ENCODE peak calls at places on chromosomes 7 and 10, in four cellular contexts. J is GM06990, V is aorta, H is ascending aorta. E is an unnamed sample.

GRCh38 chr7:1974714-1975113 is 258.0 kb downstream of the MAD1L1 start:
- DNase-seq in J (no peak), V (no peak), H (no peak), E (no peak)

GRCh38 chr7:2853147-2853546 is 9.0 kb upstream of the GNA12 start:
- DNase-seq in J (no peak), V (no peak), H (no peak), E (no peak)

GRCh38 chr7:21454182-21454581 is 26.3 kb downstream of the SP4 start:
- DNase-seq in J (no peak), V (no peak), H (no peak), E (no peak)

GRCh38 chr10:500876-501275 is 188.6 kb downstream of the DIP2C start:
- DNase-seq in J (no peak), V (no peak), H (peak), E (no peak)

GRCh38 chr10:129586897-129587443 is 119.9 kb downstream of the MGMT start:
- DNase-seq in J (no peak), V (no peak), H (no peak), E (no peak)

GRCh38 chr10:75978213-75978612 is 546.8 kb downstream of the LRMDA start:
- DNase-seq in J (no peak), V (no peak), H (no peak), E (no peak)

GRCh38 chr7:25025218-25025671 is 45.3 kb upstream of the OSBPL3 start:
- DNase-seq in J (no peak), V (no peak), H (no peak), E (no peak)

GRCh38 chr7:116443101-116443523 is 56.4 kb upstream of the CAV2 start:
- DNase-seq in J (no peak), V (no peak), H (no peak), E (no peak)

GRCh38 chr10:79181680-79182079 is 112.9 kb downstream of the ZMIZ1 start:
- DNase-seq in J (no peak), V (no peak), H (no peak), E (no peak)

GRCh38 chr7:75772081-75773077 is at the start of gene CCL26:
- DNase-seq in J (no peak), V (peak), H (peak), E (no peak)

GRCh38 chr7:150322114-150322832 is 882 bp upstream of the LRRC61 start:
- DNase-seq in J (no peak), V (no peak), H (no peak), E (no peak)

GRCh38 chr7:76056241-76056640 is 8.3 kb downstream of the MDH2 start:
- DNase-seq in J (no peak), V (no peak), H (no peak), E (no peak)

GRCh38 chr7:91826377-91826776 is 54.1 kb downstream of the MTERF1 start:
- DNase-seq in J (no peak), V (no peak), H (no peak), E (no peak)

GRCh38 chr10:120734476-120735078 is 116.6 kb upstream of the WDR11 start:
- DNase-seq in J (no peak), V (no peak), H (no peak), E (no peak)

GRCh38 chr10:106107711-106108110 is 1056.8 kb downstream of the SORCS1 start:
- DNase-seq in J (no peak), V (no peak), H (no peak), E (no peak)

GRCh38 chr7:151518105-151518780 is 1.5 kb downstream of the RHEB start:
- DNase-seq in J (peak), V (peak), H (peak), E (no peak)

GRCh38 chr7:74149556-74149955 is 24.6 kb upstream of the EIF4H start:
- DNase-seq in J (no peak), V (no peak), H (no peak), E (no peak)

GRCh38 chr7:140672382-140673062 is at the start of gene ADCK2:
- DNase-seq in J (peak), V (peak), H (peak), E (no peak)

GRCh38 chr10:3961082-3961481 is 176.1 kb upstream of the KLF6 start:
- DNase-seq in J (no peak), V (no peak), H (no peak), E (peak)

GRCh38 chr7:81704595-81704994 is 65.3 kb downstream of the HGF start:
- DNase-seq in J (no peak), V (no peak), H (no peak), E (no peak)

GRCh38 chr10:122494173-122494820 is 32.9 kb downstream of the HTRA1 start:
- DNase-seq in J (no peak), V (no peak), H (no peak), E (no peak)

GRCh38 chr7:70208236-70209063 is 610.2 kb downstream of the AUTS2 start:
- DNase-seq in J (no peak), V (no peak), H (no peak), E (no peak)

GRCh38 chr10:120017731-120018130 is 125.2 kb downstream of the SEC23IP start:
- DNase-seq in J (no peak), V (no peak), H (no peak), E (no peak)

GRCh38 chr7:370775-371118 is 80.8 kb downstream of the FOXL3 start:
- DNase-seq in J (no peak), V (no peak), H (no peak), E (no peak)

GRCh38 chr7:101108961-101109360 is 17.9 kb upstream of the SERPINE1 start:
- DNase-seq in J (no peak), V (no peak), H (no peak), E (no peak)

GRCh38 chr7:1813394-1814088 is 143.5 kb downstream of the ELFN1 start:
- DNase-seq in J (no peak), V (peak), H (no peak), E (no peak)

GRCh38 chr7:25636871-25637283 is 408.6 kb upstream of the NPVF start:
- DNase-seq in J (no peak), V (peak), H (no peak), E (no peak)

GRCh38 chr7:45888185-45888992 is at the start of gene IGFBP1:
- DNase-seq in J (no peak), V (no peak), H (no peak), E (no peak)

GRCh38 chr7:45889367-45890067 is 1.2 kb downstream of the IGFBP1 start:
- DNase-seq in J (no peak), V (no peak), H (no peak), E (no peak)

GRCh38 chr7:45890125-45890901 is 2.0 kb downstream of the IGFBP1 start:
- DNase-seq in J (no peak), V (no peak), H (no peak), E (no peak)

GRCh38 chr7:45886931-45887667 is 1.2 kb upstream of the IGFBP1 start:
- DNase-seq in J (no peak), V (no peak), H (no peak), E (no peak)

DNA sequence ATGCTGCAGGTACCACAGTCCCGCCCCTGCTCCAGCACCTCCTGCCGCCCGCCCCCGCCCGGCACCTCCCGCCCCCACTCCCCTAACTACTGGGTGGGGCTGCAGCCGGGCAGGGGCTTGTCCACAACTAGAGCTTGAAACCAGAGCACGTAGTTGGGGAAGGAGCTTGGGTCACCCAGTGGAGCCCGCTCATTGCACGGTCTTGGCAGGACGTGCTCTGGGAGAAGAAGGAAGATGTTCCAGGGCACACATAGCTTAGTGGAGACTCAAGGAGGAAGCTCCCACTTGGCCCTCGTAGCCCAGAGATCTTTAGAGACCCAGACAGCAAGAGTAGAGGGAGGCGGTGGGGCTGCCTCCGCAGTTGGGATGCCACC is 692 bp downstream of the IGFBP1 start:
- DNase-seq in J (no peak), V (no peak), H (no peak), E (no peak)
- H3K4me3 ChIP-seq in J (no peak), V (no peak), H (peak), E (no peak)

DNA sequence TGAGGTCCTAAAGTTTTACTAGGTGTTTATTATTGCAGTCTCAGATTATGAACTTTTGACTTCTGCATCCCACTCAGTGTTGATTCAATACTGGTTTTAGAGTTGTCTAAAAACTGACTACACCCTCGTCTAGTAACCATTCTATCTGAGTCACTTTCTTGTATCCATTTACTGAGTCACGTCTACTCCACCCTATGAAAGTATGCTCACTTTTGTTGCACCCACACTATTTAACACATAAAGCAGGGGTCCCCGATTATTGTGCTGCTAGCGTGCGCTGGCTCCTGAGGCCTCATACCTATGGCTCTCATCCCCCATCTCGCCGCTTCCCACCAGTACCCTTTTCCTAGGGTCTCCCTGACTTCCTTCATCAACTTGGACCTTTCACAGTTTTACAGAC is 2.0 kb downstream of the SAMD9 start:
- DNase-seq in J (no peak), V (no peak), H (no peak), E (no peak)
- H3K4me3 ChIP-seq in J (peak), V (no peak), H (no peak), E (no peak)

DNA sequence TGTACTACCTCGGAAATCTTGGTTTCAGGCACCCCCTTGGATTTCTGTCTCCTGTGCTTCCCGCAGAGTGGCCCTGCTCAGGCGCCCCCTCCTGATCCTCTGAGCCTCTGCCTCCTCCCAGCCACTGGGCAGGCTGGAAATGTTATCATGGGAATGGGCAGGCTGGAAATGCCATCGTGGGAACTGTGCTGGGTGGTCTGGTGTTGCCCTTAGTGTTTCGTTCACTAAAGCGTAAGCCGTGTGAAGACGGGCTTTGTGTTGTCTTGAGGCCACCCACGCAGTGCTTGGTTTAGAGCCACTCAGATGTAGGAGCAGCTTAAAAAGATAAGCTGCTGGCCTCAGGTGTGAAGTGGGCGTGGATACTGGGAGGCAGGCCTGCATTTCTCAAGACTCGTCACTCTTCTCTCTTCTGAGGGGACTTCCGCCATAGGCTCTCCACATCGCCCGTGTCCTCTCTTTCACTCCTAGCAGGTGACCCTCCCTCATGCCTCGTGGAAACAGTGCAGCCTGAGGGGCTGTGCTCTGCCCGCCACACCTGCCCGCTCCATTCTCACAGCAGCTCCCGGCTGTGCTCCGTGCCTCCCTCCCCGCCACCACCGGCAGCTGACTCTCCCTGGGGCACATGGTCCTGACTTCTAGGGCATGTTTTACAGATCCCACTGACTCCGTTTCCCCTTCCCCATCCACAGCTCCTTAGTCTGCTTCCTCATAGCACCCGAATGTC is 28.5 kb downstream of the PPP2R2D start:
- DNase-seq in J (no peak), V (no peak), H (peak), E (no peak)
- H3K4me3 ChIP-seq in J (no peak), V (no peak), H (no peak), E (no peak)

GRCh38 chr7:30683839-30684238 is 1.6 kb upstream of the CRHR2 start:
- DNase-seq in J (no peak), V (no peak), H (no peak), E (no peak)
- H3K4me3 ChIP-seq in J (no peak), V (no peak), H (no peak), E (no peak)

GRCh38 chr7:66142996-66143395 is 28.3 kb downstream of the CRCP start:
- DNase-seq in J (no peak), V (no peak), H (no peak), E (no peak)
- H3K4me3 ChIP-seq in J (no peak), V (no peak), H (no peak), E (no peak)

DNA sequence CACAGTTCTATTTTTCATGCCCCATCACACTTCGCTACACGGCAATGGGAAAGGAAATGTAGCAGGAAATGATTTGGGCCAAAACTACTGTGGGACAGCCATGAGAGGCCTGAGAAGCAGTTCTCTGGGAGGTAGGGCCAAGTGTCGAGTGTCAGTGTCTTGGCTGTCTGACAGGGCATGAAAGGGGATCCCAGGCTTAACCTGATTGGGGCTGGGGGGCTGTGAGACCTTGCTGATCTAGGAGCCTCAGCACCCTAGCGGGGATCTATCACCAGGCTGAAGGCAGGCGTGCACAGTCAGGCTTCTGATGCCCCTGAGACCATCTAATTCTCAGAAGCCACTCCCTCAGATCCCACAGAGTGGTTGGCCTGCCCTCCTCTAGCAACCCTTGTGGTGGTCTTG is 58.2 kb upstream of the SLC25A13 start:
- DNase-seq in J (no peak), V (no peak), H (no peak), E (no peak)
- H3K4me3 ChIP-seq in J (no peak), V (no peak), H (no peak), E (no peak)

DNA sequence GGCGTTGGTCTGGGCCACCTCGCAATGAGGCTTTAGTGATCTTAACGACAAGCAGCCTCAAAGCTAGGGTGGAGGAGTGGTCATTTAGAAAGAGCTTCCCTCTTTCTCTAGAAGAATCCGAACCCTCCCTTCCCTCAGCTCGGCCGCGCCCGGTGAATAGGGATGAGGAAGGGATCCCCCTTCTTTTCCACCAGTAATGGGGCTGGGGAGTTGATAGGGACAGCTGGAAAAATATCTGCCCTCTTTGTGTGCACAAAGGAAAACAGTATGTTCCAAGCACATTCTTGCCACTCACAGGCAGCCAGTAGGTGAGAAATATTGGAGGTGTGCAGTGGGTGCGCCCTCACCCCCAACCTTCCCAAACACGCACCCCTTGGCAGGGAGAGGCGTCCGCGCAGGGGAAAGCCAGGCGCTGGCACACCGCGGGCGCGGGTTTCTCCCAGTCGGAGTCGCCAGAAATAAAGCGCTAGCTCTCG is 6.5 kb downstream of the DLX5 start:
- DNase-seq in J (no peak), V (no peak), H (no peak), E (no peak)
- H3K4me3 ChIP-seq in J (no peak), V (no peak), H (peak), E (no peak)

GRCh38 chr10:74977072-74977471 is 134.4 kb upstream of the SAMD8 start:
- DNase-seq in J (no peak), V (no peak), H (no peak), E (no peak)

GRCh38 chr10:74976565-74976964 is 134.9 kb upstream of the SAMD8 start:
- DNase-seq in J (no peak), V (no peak), H (no peak), E (no peak)

GRCh38 chr10:74981831-74982633 is 129.4 kb upstream of the SAMD8 start:
- DNase-seq in J (no peak), V (no peak), H (no peak), E (no peak)

GRCh38 chr10:74975758-74976157 is 135.7 kb upstream of the SAMD8 start:
- DNase-seq in J (no peak), V (no peak), H (no peak), E (no peak)

DNA sequence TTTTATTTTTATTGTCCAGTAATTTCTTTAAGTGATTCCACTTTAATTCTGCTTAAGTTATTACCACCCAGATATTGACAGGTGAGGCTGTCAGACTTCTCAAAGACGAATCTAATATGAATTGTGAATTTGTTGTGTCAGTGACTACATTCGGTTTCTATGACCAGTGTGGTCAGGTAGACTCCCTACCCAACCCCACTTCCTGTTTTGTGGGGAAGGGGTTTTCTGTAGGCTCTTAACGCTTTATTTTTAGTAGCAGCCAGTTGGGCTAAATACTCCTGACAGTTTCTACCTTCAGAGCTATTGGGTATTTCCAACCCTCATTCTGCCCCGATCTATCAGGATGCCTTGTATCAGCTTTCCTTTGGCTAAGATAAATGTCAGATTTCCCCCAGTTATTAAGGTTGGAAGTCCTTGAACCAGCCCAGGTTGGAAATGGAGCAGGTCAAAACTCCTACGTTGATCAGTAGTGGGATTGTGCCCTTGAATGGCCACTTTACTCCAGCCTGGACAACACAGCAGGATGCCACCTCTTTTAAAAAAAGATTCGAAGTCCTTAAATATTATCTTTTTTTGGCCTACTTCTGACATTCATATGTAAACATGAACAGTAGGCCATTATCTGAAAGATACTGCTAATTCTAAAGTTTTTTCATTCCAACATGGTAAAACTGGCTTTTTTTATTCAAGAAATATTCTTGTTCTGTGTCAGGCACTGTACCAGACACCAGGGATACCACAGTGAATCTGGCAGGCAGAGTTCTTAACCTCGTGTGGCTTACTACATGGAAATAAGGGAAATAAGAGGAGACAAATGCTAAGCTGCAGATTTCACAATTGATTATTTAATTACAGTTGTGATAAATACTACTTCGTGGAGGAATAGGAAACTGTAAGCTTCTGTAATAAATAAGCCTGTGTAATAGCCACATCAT is 133.3 kb upstream of the SAMD8 start:
- DNase-seq in J (peak), V (no peak), H (no peak), E (peak)
- H3K4me3 ChIP-seq in J (no peak), V (no peak), H (no peak), E (no peak)

GRCh38 chr10:48801026-48801425 is 116.4 kb downstream of the WDFY4 start:
- DNase-seq in J (no peak), V (no peak), H (no peak), E (no peak)
- H3K4me3 ChIP-seq in J (no peak), V (no peak), H (no peak), E (no peak)

GRCh38 chr10:6912021-6912420 is 331.9 kb upstream of the PRKCQ start:
- DNase-seq in J (no peak), V (no peak), H (no peak), E (no peak)

GRCh38 chr10:6912929-6913328 is 332.9 kb upstream of the PRKCQ start:
- DNase-seq in J (no peak), V (no peak), H (no peak), E (no peak)

GRCh38 chr10:6912424-6912823 is 332.3 kb upstream of the PRKCQ start:
- DNase-seq in J (peak), V (no peak), H (no peak), E (no peak)

DNA sequence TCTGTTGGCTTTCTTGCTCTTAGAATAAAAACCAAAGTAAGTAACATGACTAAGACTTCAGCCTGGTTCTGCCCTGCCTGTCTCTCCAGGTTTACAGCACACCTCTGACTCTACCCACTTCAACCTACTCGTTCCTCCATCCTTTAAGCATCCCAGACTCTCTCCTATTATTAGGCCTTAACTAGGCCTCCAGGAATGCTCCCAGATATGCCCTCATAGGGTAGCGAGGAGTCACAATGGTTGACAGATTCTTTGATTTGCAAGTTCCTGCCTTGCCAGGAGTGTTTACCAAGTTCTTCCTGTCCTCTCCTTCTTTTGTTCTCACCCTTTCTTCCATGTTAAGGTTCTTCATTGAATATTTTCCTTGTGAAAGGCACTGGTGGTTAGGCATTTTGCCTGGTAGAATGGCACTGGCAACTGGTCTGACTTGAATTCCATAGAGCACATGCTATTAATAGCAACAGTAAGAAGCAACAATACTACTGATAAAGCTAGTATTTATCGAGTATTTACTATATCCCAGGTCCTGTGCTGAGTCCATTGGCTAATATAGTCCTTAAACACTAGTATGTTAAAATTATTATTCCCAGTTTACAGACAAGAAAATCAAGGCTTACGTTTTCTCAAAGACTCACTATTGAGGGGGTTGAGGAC is 327.9 kb upstream of the PRKCQ start:
- DNase-seq in J (no peak), V (no peak), H (no peak), E (no peak)
- H3K4me3 ChIP-seq in J (no peak), V (no peak), H (no peak), E (no peak)

E was measured in GM12864.